ENCODE peak calls at places on chromosome 10, in five cellular contexts. K is K562, L is GM12878, N is HepG2, U is H1. D is an unnamed sample.

GRCh38 chr10:91864099-91864498 is 45.2 kb downstream of the FGFBP3 start:
- DNase-seq in K (no peak), L (no peak), N (no peak), U (no peak), D (no peak)

GRCh38 chr10:73797324-73798025 is 12.1 kb downstream of the ZSWIM8 start:
- DNase-seq in K (no peak), L (no peak), N (no peak), U (no peak), D (no peak)

GRCh38 chr10:60942604-60943269 is 1.2 kb downstream of the RHOBTB1 start:
- DNase-seq in K (peak), L (no peak), N (no peak), U (no peak), D (no peak)

GRCh38 chr10:128059266-128059850 is 66.9 kb downstream of the MKI67 start:
- DNase-seq in K (no peak), L (no peak), N (no peak), U (no peak), D (no peak)

GRCh38 chr10:47205199-47205598 is 94.8 kb upstream of the GDF10 start:
- DNase-seq in K (no peak), L (no peak), N (no peak), U (no peak), D (no peak)

GRCh38 chr10:17033529-17034250 is 95.9 kb downstream of the CUBN start:
- DNase-seq in K (no peak), L (no peak), N (no peak), U (no peak), D (no peak)

GRCh38 chr10:132540456-132540855 is 2.9 kb downstream of the INPP5A start:
- DNase-seq in K (no peak), L (no peak), N (no peak), U (no peak), D (no peak)

GRCh38 chr10:109961181-109962001 is 38.1 kb upstream of the XPNPEP1 start:
- DNase-seq in K (no peak), L (no peak), N (no peak), U (no peak), D (no peak)

GRCh38 chr10:52332815-52333214 is 18.7 kb downstream of the DKK1 start:
- DNase-seq in K (no peak), L (no peak), N (no peak), U (no peak), D (no peak)

GRCh38 chr10:32402499-32402898 is 43.4 kb upstream of the CCDC7 start:
- DNase-seq in K (no peak), L (no peak), N (peak), U (no peak), D (no peak)

GRCh38 chr10:105952153-105952552 is 1212.4 kb downstream of the SORCS1 start:
- DNase-seq in K (no peak), L (peak), N (no peak), U (no peak), D (no peak)

GRCh38 chr10:16597656-16598055 is 76.0 kb upstream of the C1QL3 start:
- DNase-seq in K (peak), L (no peak), N (no peak), U (no peak), D (no peak)

GRCh38 chr10:91077549-91078017 is 142.9 kb upstream of the PCGF5 start:
- DNase-seq in K (no peak), L (no peak), N (no peak), U (no peak), D (no peak)

GRCh38 chr10:74418285-74418872 is 267.4 kb downstream of the ADK start:
- DNase-seq in K (no peak), L (no peak), N (no peak), U (no peak), D (no peak)

GRCh38 chr10:46329690-46330016 is 42.9 kb downstream of the ANTXRL start:
- DNase-seq in K (no peak), L (no peak), N (no peak), U (no peak), D (no peak)

GRCh38 chr10:128097783-128098182 is 28.4 kb downstream of the MKI67 start:
- DNase-seq in K (no peak), L (no peak), N (no peak), U (no peak), D (no peak)

GRCh38 chr10:72320676-72321247 is 34.0 kb downstream of the DNAJB12 start:
- DNase-seq in K (peak), L (peak), N (peak), U (peak), D (peak)

GRCh38 chr10:100656479-100656878 is 88.9 kb upstream of the PAX2 start:
- DNase-seq in K (peak), L (no peak), N (no peak), U (peak), D (no peak)

GRCh38 chr10:100658269-100658668 is 87.1 kb upstream of the PAX2 start:
- DNase-seq in K (no peak), L (no peak), N (no peak), U (no peak), D (no peak)

GRCh38 chr10:100653957-100654834 is 91.2 kb upstream of the PAX2 start:
- DNase-seq in K (peak), L (no peak), N (no peak), U (peak), D (no peak)

GRCh38 chr10:100654835-100655759 is 90.3 kb upstream of the PAX2 start:
- DNase-seq in K (no peak), L (no peak), N (no peak), U (peak), D (no peak)

GRCh38 chr10:100655760-100656421 is 89.5 kb upstream of the PAX2 start:
- DNase-seq in K (no peak), L (no peak), N (no peak), U (peak), D (no peak)
- TF ChIP-seq EZH2 in K (no peak), L (peak), N (peak), U (peak), D (no peak)

DNA sequence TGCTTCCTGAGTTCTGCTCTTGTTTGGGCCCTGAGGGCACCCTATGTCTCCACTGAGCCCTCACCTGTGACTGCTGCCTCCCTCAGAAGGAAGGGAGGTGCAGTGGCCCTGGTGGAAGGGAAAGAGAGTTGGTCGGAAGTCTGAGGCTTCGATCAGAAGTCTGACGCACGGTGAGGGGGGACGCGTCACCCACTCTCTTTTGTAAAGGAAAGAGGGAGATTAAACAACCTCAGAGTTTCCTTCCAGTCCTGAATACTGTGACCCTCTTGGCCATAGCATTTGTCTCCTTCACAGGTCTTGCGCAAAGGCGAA is 31.4 kb upstream of the TRIM8 start:
- DNase-seq in K (no peak), L (no peak), N (no peak), U (no peak), D (no peak)
- TF ChIP-seq SRF in K (no peak), L (no peak), N (no peak), U (no peak), D (no peak)

GRCh38 chr10:28566458-28566857 is 33.5 kb downstream of the WAC start:
- DNase-seq in K (no peak), L (no peak), N (peak), U (no peak), D (no peak)

GRCh38 chr10:28564905-28565304 is 32.0 kb downstream of the WAC start:
- DNase-seq in K (no peak), L (no peak), N (no peak), U (no peak), D (no peak)

GRCh38 chr10:28571265-28571664 is 38.3 kb downstream of the WAC start:
- DNase-seq in K (no peak), L (no peak), N (peak), U (no peak), D (no peak)

GRCh38 chr10:28570598-28570997 is 37.7 kb downstream of the WAC start:
- DNase-seq in K (no peak), L (no peak), N (no peak), U (no peak), D (no peak)

GRCh38 chr10:28569506-28570159 is 36.7 kb downstream of the WAC start:
- DNase-seq in K (peak), L (no peak), N (peak), U (no peak), D (no peak)
- TF ChIP-seq EZH2 in K (no peak), L (no peak), N (no peak), U (no peak), D (no peak)

DNA sequence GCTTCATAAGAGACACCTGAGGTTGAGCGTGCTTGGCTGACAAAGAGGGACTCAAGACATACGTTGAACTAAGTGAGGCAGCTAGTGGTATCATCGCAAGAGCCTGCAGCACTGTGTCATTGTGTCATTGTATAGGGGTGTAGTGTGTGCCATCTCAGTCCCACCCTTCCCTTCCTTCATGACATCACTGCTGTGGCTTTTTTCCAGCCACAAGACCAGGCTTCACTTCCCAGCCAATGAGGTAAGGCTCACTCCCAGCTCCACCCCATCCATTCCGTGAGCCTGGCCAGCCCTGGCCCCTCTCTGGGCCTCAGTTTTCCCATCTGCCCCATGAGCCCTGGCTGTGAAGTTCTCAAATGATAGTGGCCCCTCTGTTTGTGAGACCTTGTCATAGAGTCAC is 134.3 kb upstream of the ZMIZ1 start:
- DNase-seq in K (no peak), L (no peak), N (no peak), U (no peak), D (no peak)
- TF ChIP-seq SRF in K (no peak), L (no peak), N (no peak), U (no peak), D (no peak)

DNA sequence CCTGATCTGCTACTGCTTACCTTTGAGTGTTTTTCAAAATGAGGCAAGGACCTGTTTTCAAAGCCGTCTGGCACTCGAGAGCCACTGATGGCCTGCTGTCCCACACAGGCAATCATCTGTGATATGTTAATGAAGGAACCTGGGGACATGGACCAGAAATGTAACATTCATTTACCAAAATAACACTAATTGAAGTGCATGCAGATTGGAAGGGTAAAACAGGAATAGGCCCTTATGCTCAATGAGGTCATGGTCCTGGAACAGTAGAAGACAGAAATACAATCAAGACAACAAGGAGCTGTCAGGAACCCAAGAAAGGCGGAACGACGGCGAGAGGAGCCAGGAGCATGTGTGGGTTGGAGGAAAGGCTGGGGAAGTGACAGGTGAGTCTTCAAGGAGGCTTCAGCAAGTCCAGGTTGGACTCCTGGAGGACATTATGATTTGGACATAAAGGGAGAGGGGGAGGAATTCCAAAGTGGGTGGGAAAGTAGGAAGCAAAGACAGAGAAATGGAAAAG is 28.3 kb downstream of the POLR3A start:
- DNase-seq in K (no peak), L (no peak), N (no peak), U (no peak), D (no peak)
- TF ChIP-seq EZH2 in K (no peak), L (no peak), N (no peak), U (no peak), D (no peak)

GRCh38 chr10:8778713-8779112 is 724.2 kb downstream of the GATA3 start:
- DNase-seq in K (no peak), L (no peak), N (no peak), U (no peak), D (no peak)
- TF ChIP-seq SRF in K (no peak), L (no peak), N (no peak), U (no peak), D (no peak)